ENCODE peak calls at places on chromosomes 16 and 17, in six cellular contexts. One of them, this sample, is unnamed. For H3K9me3 and H3K4me1, the result is how much of the 10 kb centered on the place peaks cover.

GRCh38 chr17:17416007-17416399 is 60.8 kb upstream of the MED9 start:
- DNase-seq in GM23248: peak
- DNase-seq in PC-9: peak
- DNase-seq in suprapubic skin: no peak
- DNase-seq in CD8-positive, alpha-beta memory T cell: no peak
- DNase-seq in uterus: no peak
- DNase-seq in this sample: no peak

GRCh38 chr16:31202402-31203385 is at the start of gene PYCARD:
- DNase-seq in suprapubic skin: peak
- DNase-seq in uterus: peak
- DNase-seq in CD8-positive, alpha-beta memory T cell: peak
- DNase-seq in PC-9: no peak
- DNase-seq in GM23248: peak
- DNase-seq in this sample: peak

GRCh38 chr16:65509172-65509571 is 387.3 kb upstream of the CDH11 start:
- DNase-seq in uterus: no peak
- DNase-seq in CD8-positive, alpha-beta memory T cell: no peak
- DNase-seq in suprapubic skin: no peak
- DNase-seq in PC-9: no peak
- DNase-seq in GM23248: peak
- DNase-seq in this sample: no peak

GRCh38 chr16:85371948-85372347 is 241.2 kb upstream of the GSE1 start:
- DNase-seq in suprapubic skin: no peak
- DNase-seq in CD8-positive, alpha-beta memory T cell: no peak
- DNase-seq in GM23248: no peak
- DNase-seq in uterus: no peak
- DNase-seq in PC-9: no peak
- DNase-seq in this sample: no peak

GRCh38 chr16:31357324-31358156 is 2.6 kb downstream of the ITGAX start:
- DNase-seq in GM23248: no peak
- DNase-seq in suprapubic skin: no peak
- DNase-seq in CD8-positive, alpha-beta memory T cell: no peak
- DNase-seq in PC-9: no peak
- DNase-seq in uterus: no peak
- DNase-seq in this sample: no peak

GRCh38 chr17:38528101-38528500 is 77.7 kb downstream of the SRCIN1 start:
- DNase-seq in CD8-positive, alpha-beta memory T cell: no peak
- DNase-seq in uterus: no peak
- DNase-seq in GM23248: no peak
- DNase-seq in PC-9: no peak
- DNase-seq in suprapubic skin: no peak
- DNase-seq in this sample: no peak

GRCh38 chr16:86117235-86117634 is 218.3 kb downstream of the IRF8 start:
- DNase-seq in CD8-positive, alpha-beta memory T cell: no peak
- DNase-seq in suprapubic skin: peak
- DNase-seq in GM23248: no peak
- DNase-seq in uterus: no peak
- DNase-seq in PC-9: no peak
- DNase-seq in this sample: no peak

GRCh38 chr17:44110011-44110686 is 13.3 kb downstream of the HDAC5 start:
- DNase-seq in CD8-positive, alpha-beta memory T cell: no peak
- DNase-seq in suprapubic skin: peak
- DNase-seq in PC-9: no peak
- DNase-seq in GM23248: no peak
- DNase-seq in uterus: no peak
- DNase-seq in this sample: no peak

GRCh38 chr16:89001117-89002027 is 24.4 kb upstream of the CBFA2T3 start:
- DNase-seq in CD8-positive, alpha-beta memory T cell: no peak
- DNase-seq in uterus: no peak
- DNase-seq in GM23248: no peak
- DNase-seq in PC-9: no peak
- DNase-seq in suprapubic skin: no peak
- DNase-seq in this sample: no peak

GRCh38 chr17:78529871-78530670 is 47.1 kb downstream of the DNAH17 start:
- DNase-seq in uterus: no peak
- DNase-seq in suprapubic skin: no peak
- DNase-seq in PC-9: no peak
- DNase-seq in CD8-positive, alpha-beta memory T cell: no peak
- DNase-seq in GM23248: no peak
- DNase-seq in this sample: no peak

GRCh38 chr16:4677994-4678393 is 15.4 kb upstream of the NUDT16L1 start:
- DNase-seq in suprapubic skin: no peak
- DNase-seq in uterus: no peak
- DNase-seq in CD8-positive, alpha-beta memory T cell: no peak
- DNase-seq in PC-9: no peak
- DNase-seq in GM23248: no peak
- DNase-seq in this sample: no peak

GRCh38 chr16:4678596-4678995 is 14.8 kb upstream of the NUDT16L1 start:
- DNase-seq in CD8-positive, alpha-beta memory T cell: no peak
- DNase-seq in suprapubic skin: no peak
- DNase-seq in GM23248: no peak
- DNase-seq in uterus: no peak
- DNase-seq in PC-9: no peak
- DNase-seq in this sample: no peak

GRCh38 chr16:4677390-4677789 is 16.0 kb upstream of the NUDT16L1 start:
- DNase-seq in PC-9: no peak
- DNase-seq in suprapubic skin: no peak
- DNase-seq in uterus: no peak
- DNase-seq in GM23248: no peak
- DNase-seq in CD8-positive, alpha-beta memory T cell: no peak
- DNase-seq in this sample: peak

GRCh38 chr16:4675864-4676786 is 17.2 kb upstream of the NUDT16L1 start:
- DNase-seq in uterus: no peak
- DNase-seq in suprapubic skin: no peak
- DNase-seq in GM23248: no peak
- DNase-seq in CD8-positive, alpha-beta memory T cell: peak
- DNase-seq in PC-9: no peak
- DNase-seq in this sample: no peak

GRCh38 chr16:4676826-4677225 is 16.5 kb upstream of the NUDT16L1 start:
- DNase-seq in suprapubic skin: no peak
- DNase-seq in GM23248: no peak
- DNase-seq in PC-9: no peak
- DNase-seq in uterus: no peak
- DNase-seq in CD8-positive, alpha-beta memory T cell: peak
- DNase-seq in this sample: peak
- H3K27ac ChIP-seq in suprapubic skin: no peak
- H3K27ac ChIP-seq in GM23248: no peak
- H3K27ac ChIP-seq in PC-9: no peak
- H3K27ac ChIP-seq in uterus: no peak
- H3K27ac ChIP-seq in CD8-positive, alpha-beta memory T cell: peak
- H3K27ac ChIP-seq in this sample: peak

GRCh38 chr16:35565626-35566025 is 2106.2 kb downstream of the TP53TG3F start:
- DNase-seq in uterus: no peak
- DNase-seq in suprapubic skin: no peak
- DNase-seq in CD8-positive, alpha-beta memory T cell: no peak
- DNase-seq in PC-9: peak
- DNase-seq in GM23248: no peak
- DNase-seq in this sample: no peak

GRCh38 chr16:35570946-35571345 is 2111.5 kb downstream of the TP53TG3F start:
- DNase-seq in GM23248: no peak
- DNase-seq in suprapubic skin: no peak
- DNase-seq in PC-9: no peak
- DNase-seq in CD8-positive, alpha-beta memory T cell: no peak
- DNase-seq in uterus: no peak
- DNase-seq in this sample: no peak

GRCh38 chr16:35572186-35572585 is 2112.8 kb downstream of the TP53TG3F start:
- DNase-seq in suprapubic skin: no peak
- DNase-seq in CD8-positive, alpha-beta memory T cell: no peak
- DNase-seq in uterus: no peak
- DNase-seq in PC-9: no peak
- DNase-seq in GM23248: no peak
- DNase-seq in this sample: no peak

GRCh38 chr16:35573407-35573806 is 2114.0 kb downstream of the TP53TG3F start:
- DNase-seq in PC-9: no peak
- DNase-seq in GM23248: no peak
- DNase-seq in CD8-positive, alpha-beta memory T cell: no peak
- DNase-seq in uterus: no peak
- DNase-seq in suprapubic skin: no peak
- DNase-seq in this sample: no peak

DNA sequence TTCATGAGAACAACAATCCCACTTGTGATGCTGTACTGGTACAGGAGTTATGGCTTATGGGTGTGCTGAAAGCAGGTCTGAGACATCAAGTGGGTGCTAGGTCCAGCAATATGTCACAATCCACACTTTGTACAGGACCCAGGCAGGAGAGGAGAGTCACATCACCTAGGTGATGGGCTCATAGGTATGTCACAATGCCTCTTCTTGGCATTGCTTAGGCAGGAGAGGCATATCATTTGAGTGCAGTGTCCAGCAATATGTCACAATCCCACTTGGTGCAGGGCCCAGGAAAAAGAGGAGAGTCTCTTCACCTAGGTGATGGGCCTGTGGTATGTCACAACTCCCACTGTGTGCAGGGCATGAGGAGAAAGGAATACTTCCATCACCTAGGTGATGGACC is 2110.0 kb downstream of the TP53TG3F start:
- DNase-seq in suprapubic skin: no peak
- DNase-seq in GM23248: no peak
- DNase-seq in PC-9: no peak
- DNase-seq in uterus: no peak
- DNase-seq in CD8-positive, alpha-beta memory T cell: no peak
- DNase-seq in this sample: no peak
- H3K9me3 ChIP-seq in suprapubic skin: under half
- H3K9me3 ChIP-seq in GM23248: under half
- H3K9me3 ChIP-seq in PC-9: under half
- H3K9me3 ChIP-seq in uterus: under half
- H3K9me3 ChIP-seq in CD8-positive, alpha-beta memory T cell: under half
- H3K9me3 ChIP-seq in this sample: under half

GRCh38 chr17:8925141-8925540 is 40.4 kb downstream of the PIK3R5 start:
- DNase-seq in PC-9: no peak
- DNase-seq in GM23248: no peak
- DNase-seq in CD8-positive, alpha-beta memory T cell: no peak
- DNase-seq in uterus: no peak
- DNase-seq in suprapubic skin: no peak
- DNase-seq in this sample: no peak

GRCh38 chr17:8927395-8927794 is 38.1 kb downstream of the PIK3R5 start:
- DNase-seq in uterus: no peak
- DNase-seq in GM23248: no peak
- DNase-seq in suprapubic skin: no peak
- DNase-seq in CD8-positive, alpha-beta memory T cell: no peak
- DNase-seq in PC-9: no peak
- DNase-seq in this sample: no peak

GRCh38 chr17:8923762-8924161 is 41.7 kb downstream of the PIK3R5 start:
- DNase-seq in CD8-positive, alpha-beta memory T cell: no peak
- DNase-seq in PC-9: no peak
- DNase-seq in suprapubic skin: no peak
- DNase-seq in GM23248: no peak
- DNase-seq in uterus: no peak
- DNase-seq in this sample: no peak

GRCh38 chr17:8924595-8924994 is 40.9 kb downstream of the PIK3R5 start:
- DNase-seq in CD8-positive, alpha-beta memory T cell: no peak
- DNase-seq in uterus: no peak
- DNase-seq in suprapubic skin: no peak
- DNase-seq in PC-9: no peak
- DNase-seq in GM23248: no peak
- DNase-seq in this sample: no peak

DNA sequence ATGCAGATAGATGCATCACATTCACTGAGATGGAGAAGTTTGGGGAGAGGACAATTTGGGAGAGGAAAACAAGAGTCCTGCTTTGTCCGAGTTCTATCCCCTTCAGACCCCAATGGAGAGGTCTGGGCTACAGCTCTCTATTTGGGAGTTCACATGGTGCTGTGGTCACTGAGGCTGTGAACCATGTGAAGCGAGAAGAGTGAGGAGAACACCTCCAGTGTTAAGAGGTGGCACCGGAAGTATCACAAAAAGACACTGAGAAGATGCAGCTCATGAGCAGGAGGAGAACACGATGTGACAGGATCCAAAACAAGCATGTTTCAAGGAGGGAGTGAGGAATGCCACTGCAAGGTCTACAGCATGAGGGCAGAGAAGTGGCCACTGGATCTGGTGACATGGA is 39.7 kb downstream of the PIK3R5 start:
- DNase-seq in CD8-positive, alpha-beta memory T cell: no peak
- DNase-seq in suprapubic skin: no peak
- DNase-seq in GM23248: no peak
- DNase-seq in PC-9: no peak
- DNase-seq in uterus: no peak
- DNase-seq in this sample: no peak
- H3K4me1 ChIP-seq in CD8-positive, alpha-beta memory T cell: under half
- H3K4me1 ChIP-seq in suprapubic skin: under half
- H3K4me1 ChIP-seq in GM23248: under half
- H3K4me1 ChIP-seq in PC-9: under half
- H3K4me1 ChIP-seq in uterus: under half
- H3K4me1 ChIP-seq in this sample: under half

GRCh38 chr17:32852811-32853210 is 24.1 kb downstream of the MYO1D start:
- DNase-seq in suprapubic skin: no peak
- DNase-seq in CD8-positive, alpha-beta memory T cell: no peak
- DNase-seq in GM23248: peak
- DNase-seq in uterus: no peak
- DNase-seq in PC-9: no peak
- DNase-seq in this sample: no peak

GRCh38 chr17:32854834-32855389 is 22.0 kb downstream of the MYO1D start:
- DNase-seq in PC-9: no peak
- DNase-seq in suprapubic skin: no peak
- DNase-seq in uterus: no peak
- DNase-seq in GM23248: peak
- DNase-seq in CD8-positive, alpha-beta memory T cell: no peak
- DNase-seq in this sample: no peak

GRCh38 chr17:32849879-32850278 is 27.0 kb downstream of the MYO1D start:
- DNase-seq in suprapubic skin: no peak
- DNase-seq in GM23248: peak
- DNase-seq in PC-9: no peak
- DNase-seq in CD8-positive, alpha-beta memory T cell: no peak
- DNase-seq in uterus: no peak
- DNase-seq in this sample: no peak

GRCh38 chr17:32855620-32856019 is 21.3 kb downstream of the MYO1D start:
- DNase-seq in uterus: no peak
- DNase-seq in PC-9: no peak
- DNase-seq in GM23248: no peak
- DNase-seq in CD8-positive, alpha-beta memory T cell: no peak
- DNase-seq in suprapubic skin: no peak
- DNase-seq in this sample: no peak

GRCh38 chr17:32854177-32854576 is 22.7 kb downstream of the MYO1D start:
- DNase-seq in suprapubic skin: no peak
- DNase-seq in uterus: no peak
- DNase-seq in PC-9: no peak
- DNase-seq in CD8-positive, alpha-beta memory T cell: no peak
- DNase-seq in GM23248: peak
- DNase-seq in this sample: no peak
- H3K27ac ChIP-seq in suprapubic skin: no peak
- H3K27ac ChIP-seq in uterus: no peak
- H3K27ac ChIP-seq in PC-9: no peak
- H3K27ac ChIP-seq in CD8-positive, alpha-beta memory T cell: no peak
- H3K27ac ChIP-seq in GM23248: no peak
- H3K27ac ChIP-seq in this sample: no peak

DNA sequence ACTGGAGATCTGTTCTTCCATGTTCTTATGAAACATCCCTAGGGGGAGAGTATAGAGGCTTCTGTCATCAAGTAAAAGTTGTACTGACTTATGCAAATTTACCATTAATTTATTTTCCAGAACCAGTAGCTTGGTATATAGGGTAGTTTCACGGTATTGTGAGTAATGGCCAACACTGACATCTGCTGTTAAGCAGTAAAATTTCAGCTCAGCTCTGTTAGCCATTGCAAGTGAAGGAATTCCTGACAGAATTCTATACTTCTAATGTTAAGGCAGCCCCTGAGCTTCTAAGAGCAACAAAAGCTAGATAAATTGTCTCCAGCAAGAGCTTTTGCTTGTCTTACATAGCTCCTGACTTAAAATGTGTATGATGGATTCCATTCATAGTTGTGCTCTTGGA is 613.5 kb upstream of the C16orf82 start:
- DNase-seq in CD8-positive, alpha-beta memory T cell: no peak
- DNase-seq in PC-9: no peak
- DNase-seq in GM23248: no peak
- DNase-seq in suprapubic skin: no peak
- DNase-seq in uterus: no peak
- DNase-seq in this sample: no peak
- H3K9me3 ChIP-seq in CD8-positive, alpha-beta memory T cell: under half
- H3K9me3 ChIP-seq in PC-9: under half
- H3K9me3 ChIP-seq in GM23248: under half
- H3K9me3 ChIP-seq in suprapubic skin: under half
- H3K9me3 ChIP-seq in uterus: under half
- H3K9me3 ChIP-seq in this sample: under half

This sample was measured in heart right ventricle.